ENCODE peak calls at places on chromosomes 16 and 17, in seven cellular contexts. One of them, this sample, is unnamed. For H3K9me3 and H3K36me3, the result is how much of the 10 kb centered on the place peaks cover.

GRCh38 chr17:75875182-75875939 is 3.0 kb downstream of the TRIM47 start:
- DNase-seq in body of pancreas: no peak
- DNase-seq in HCT116: no peak
- DNase-seq in adrenal gland: peak
- DNase-seq in heart left ventricle: peak
- DNase-seq in esophagus squamous epithelium: no peak
- DNase-seq in sigmoid colon: peak
- DNase-seq in this sample: no peak

GRCh38 chr16:12541672-12542071 is 262.0 kb downstream of the CPPED1 start:
- DNase-seq in sigmoid colon: no peak
- DNase-seq in body of pancreas: no peak
- DNase-seq in heart left ventricle: no peak
- DNase-seq in HCT116: no peak
- DNase-seq in esophagus squamous epithelium: no peak
- DNase-seq in adrenal gland: no peak
- DNase-seq in this sample: no peak

GRCh38 chr17:14622622-14623101 is 321.8 kb downstream of the HS3ST3B1 start:
- DNase-seq in HCT116: no peak
- DNase-seq in heart left ventricle: no peak
- DNase-seq in esophagus squamous epithelium: no peak
- DNase-seq in sigmoid colon: no peak
- DNase-seq in adrenal gland: no peak
- DNase-seq in body of pancreas: no peak
- DNase-seq in this sample: no peak

GRCh38 chr17:3531266-3532101 is 26.1 kb downstream of the TRPV3 start:
- DNase-seq in adrenal gland: peak
- DNase-seq in heart left ventricle: peak
- DNase-seq in sigmoid colon: peak
- DNase-seq in esophagus squamous epithelium: no peak
- DNase-seq in body of pancreas: peak
- DNase-seq in HCT116: no peak
- DNase-seq in this sample: no peak

GRCh38 chr16:89409161-89409711 is 81.1 kb downstream of the ANKRD11 start:
- DNase-seq in HCT116: no peak
- DNase-seq in sigmoid colon: no peak
- DNase-seq in heart left ventricle: no peak
- DNase-seq in body of pancreas: no peak
- DNase-seq in esophagus squamous epithelium: no peak
- DNase-seq in adrenal gland: no peak
- DNase-seq in this sample: no peak

GRCh38 chr16:65855171-65856145 is 511.0 kb upstream of the CDH5 start:
- DNase-seq in adrenal gland: no peak
- DNase-seq in HCT116: no peak
- DNase-seq in esophagus squamous epithelium: no peak
- DNase-seq in sigmoid colon: no peak
- DNase-seq in body of pancreas: no peak
- DNase-seq in heart left ventricle: no peak
- DNase-seq in this sample: no peak

GRCh38 chr16:22763655-22764054 is 50.3 kb upstream of the HS3ST2 start:
- DNase-seq in adrenal gland: peak
- DNase-seq in heart left ventricle: no peak
- DNase-seq in HCT116: no peak
- DNase-seq in body of pancreas: no peak
- DNase-seq in sigmoid colon: peak
- DNase-seq in esophagus squamous epithelium: no peak
- DNase-seq in this sample: no peak

GRCh38 chr17:43994272-43995149 is 9.9 kb upstream of the NAGS start:
- DNase-seq in sigmoid colon: peak
- DNase-seq in heart left ventricle: peak
- DNase-seq in HCT116: no peak
- DNase-seq in adrenal gland: peak
- DNase-seq in body of pancreas: peak
- DNase-seq in esophagus squamous epithelium: no peak
- DNase-seq in this sample: peak

GRCh38 chr16:81526199-81526598 is 81.6 kb downstream of the CMIP start:
- DNase-seq in heart left ventricle: no peak
- DNase-seq in HCT116: no peak
- DNase-seq in body of pancreas: no peak
- DNase-seq in sigmoid colon: no peak
- DNase-seq in adrenal gland: no peak
- DNase-seq in esophagus squamous epithelium: no peak
- DNase-seq in this sample: no peak

GRCh38 chr17:7548585-7549400 is at the start of gene TNFSF12:
- DNase-seq in heart left ventricle: peak
- DNase-seq in esophagus squamous epithelium: no peak
- DNase-seq in adrenal gland: peak
- DNase-seq in sigmoid colon: peak
- DNase-seq in body of pancreas: peak
- DNase-seq in HCT116: no peak
- DNase-seq in this sample: peak
- TF ChIP-seq POLR2A in heart left ventricle: no peak
- TF ChIP-seq POLR2A in esophagus squamous epithelium: no peak
- TF ChIP-seq POLR2A in adrenal gland: peak
- TF ChIP-seq POLR2A in sigmoid colon: no peak
- TF ChIP-seq POLR2A in body of pancreas: peak
- TF ChIP-seq POLR2A in HCT116: no peak
- TF ChIP-seq POLR2A in this sample: no peak

DNA sequence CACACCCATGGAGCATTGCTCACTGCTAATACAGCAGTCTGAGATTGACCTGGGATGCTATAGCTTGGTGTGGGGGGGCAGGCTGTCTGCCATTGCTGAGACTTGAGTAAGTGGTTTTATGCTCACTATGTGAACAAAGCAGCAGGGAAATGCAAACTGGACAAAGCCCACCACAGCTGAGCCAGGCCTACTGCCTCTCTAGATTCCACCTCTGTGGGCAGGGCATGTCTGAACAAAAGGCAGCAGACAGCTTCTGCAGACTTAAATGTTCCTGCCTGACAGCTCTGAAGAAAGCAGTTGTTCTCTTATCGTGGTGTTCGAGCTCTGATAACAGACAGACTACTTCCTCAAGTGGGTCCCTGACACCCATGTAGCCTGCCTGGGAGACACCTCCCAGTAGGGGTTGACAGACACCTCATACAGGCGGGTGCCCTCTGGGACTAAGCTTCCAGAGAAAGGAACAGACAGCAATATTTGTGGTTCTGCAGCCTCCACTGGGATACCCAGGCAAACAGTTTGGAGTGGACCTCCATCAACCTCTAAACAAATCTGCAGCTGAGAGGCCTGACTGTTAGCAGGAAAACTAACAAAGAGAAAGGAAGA is 2204.8 kb downstream of the TP53TG3F start:
- DNase-seq in sigmoid colon: no peak
- DNase-seq in adrenal gland: no peak
- DNase-seq in HCT116: no peak
- DNase-seq in heart left ventricle: no peak
- DNase-seq in esophagus squamous epithelium: no peak
- DNase-seq in body of pancreas: no peak
- DNase-seq in this sample: no peak
- H3K9me3 ChIP-seq in sigmoid colon: under half
- H3K9me3 ChIP-seq in adrenal gland: under half
- H3K9me3 ChIP-seq in HCT116: under half
- H3K9me3 ChIP-seq in heart left ventricle: under half
- H3K9me3 ChIP-seq in esophagus squamous epithelium: under half
- H3K9me3 ChIP-seq in body of pancreas: under half
- H3K9me3 ChIP-seq in this sample: under half

GRCh38 chr17:18318771-18319450 is 3.8 kb downstream of the SMCR8 start:
- DNase-seq in adrenal gland: no peak
- DNase-seq in heart left ventricle: no peak
- DNase-seq in HCT116: no peak
- DNase-seq in body of pancreas: no peak
- DNase-seq in sigmoid colon: peak
- DNase-seq in esophagus squamous epithelium: no peak
- DNase-seq in this sample: no peak

GRCh38 chr17:18319604-18320256 is 4.6 kb downstream of the SMCR8 start:
- DNase-seq in body of pancreas: peak
- DNase-seq in esophagus squamous epithelium: no peak
- DNase-seq in heart left ventricle: peak
- DNase-seq in sigmoid colon: peak
- DNase-seq in adrenal gland: no peak
- DNase-seq in HCT116: no peak
- DNase-seq in this sample: no peak

GRCh38 chr17:18321309-18321708 is 6.2 kb downstream of the SMCR8 start:
- DNase-seq in body of pancreas: no peak
- DNase-seq in esophagus squamous epithelium: no peak
- DNase-seq in sigmoid colon: peak
- DNase-seq in HCT116: peak
- DNase-seq in heart left ventricle: no peak
- DNase-seq in adrenal gland: no peak
- DNase-seq in this sample: no peak

GRCh38 chr17:18318122-18318521 is 3.0 kb downstream of the SMCR8 start:
- DNase-seq in esophagus squamous epithelium: no peak
- DNase-seq in sigmoid colon: no peak
- DNase-seq in HCT116: no peak
- DNase-seq in adrenal gland: no peak
- DNase-seq in heart left ventricle: no peak
- DNase-seq in body of pancreas: no peak
- DNase-seq in this sample: no peak

GRCh38 chr17:18320301-18320700 is 5.2 kb downstream of the SMCR8 start:
- DNase-seq in body of pancreas: no peak
- DNase-seq in sigmoid colon: peak
- DNase-seq in heart left ventricle: no peak
- DNase-seq in adrenal gland: no peak
- DNase-seq in esophagus squamous epithelium: no peak
- DNase-seq in HCT116: no peak
- DNase-seq in this sample: no peak
- H3K36me3 ChIP-seq in body of pancreas: under half
- H3K36me3 ChIP-seq in sigmoid colon: under half
- H3K36me3 ChIP-seq in heart left ventricle: half or more
- H3K36me3 ChIP-seq in adrenal gland: half or more
- H3K36me3 ChIP-seq in esophagus squamous epithelium: half or more
- H3K36me3 ChIP-seq in HCT116: under half
- H3K36me3 ChIP-seq in this sample: under half

DNA sequence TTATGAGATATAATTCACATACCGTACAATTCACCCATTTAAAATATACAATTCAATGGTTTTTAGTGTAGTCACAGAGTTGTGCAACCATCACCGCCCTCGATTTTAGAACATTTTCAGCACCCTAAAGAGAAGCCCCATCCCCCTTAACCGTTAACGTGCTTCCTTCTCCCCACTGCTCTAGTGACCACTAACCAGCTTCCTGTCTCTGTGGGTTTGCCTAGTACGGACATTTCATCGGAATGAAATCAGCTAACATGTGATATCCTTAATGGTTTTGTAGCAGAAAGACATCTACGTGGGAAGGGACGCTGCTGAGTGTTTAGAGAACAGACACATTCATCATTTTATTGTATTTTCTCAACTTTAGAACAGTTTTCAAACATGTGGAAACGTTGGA is 80.8 kb upstream of the HSBP1 start:
- DNase-seq in HCT116: no peak
- DNase-seq in sigmoid colon: no peak
- DNase-seq in adrenal gland: no peak
- DNase-seq in body of pancreas: peak
- DNase-seq in esophagus squamous epithelium: no peak
- DNase-seq in heart left ventricle: no peak
- DNase-seq in this sample: no peak
- TF ChIP-seq POLR2A in HCT116: no peak
- TF ChIP-seq POLR2A in sigmoid colon: no peak
- TF ChIP-seq POLR2A in adrenal gland: no peak
- TF ChIP-seq POLR2A in body of pancreas: no peak
- TF ChIP-seq POLR2A in esophagus squamous epithelium: no peak
- TF ChIP-seq POLR2A in heart left ventricle: no peak
- TF ChIP-seq POLR2A in this sample: no peak

GRCh38 chr16:68553186-68553585 is 14.1 kb downstream of the ZFP90 start:
- DNase-seq in body of pancreas: no peak
- DNase-seq in adrenal gland: no peak
- DNase-seq in heart left ventricle: no peak
- DNase-seq in HCT116: no peak
- DNase-seq in sigmoid colon: no peak
- DNase-seq in esophagus squamous epithelium: no peak
- DNase-seq in this sample: no peak
- H3K9me3 ChIP-seq in body of pancreas: under half
- H3K9me3 ChIP-seq in adrenal gland: half or more
- H3K9me3 ChIP-seq in heart left ventricle: under half
- H3K9me3 ChIP-seq in HCT116: half or more
- H3K9me3 ChIP-seq in sigmoid colon: under half
- H3K9me3 ChIP-seq in esophagus squamous epithelium: half or more
- H3K9me3 ChIP-seq in this sample: under half

GRCh38 chr16:25135239-25135878 is 23.8 kb downstream of the LCMT1 start:
- DNase-seq in heart left ventricle: no peak
- DNase-seq in HCT116: no peak
- DNase-seq in esophagus squamous epithelium: no peak
- DNase-seq in adrenal gland: no peak
- DNase-seq in body of pancreas: no peak
- DNase-seq in sigmoid colon: no peak
- DNase-seq in this sample: no peak
- H3K36me3 ChIP-seq in heart left ventricle: half or more
- H3K36me3 ChIP-seq in HCT116: under half
- H3K36me3 ChIP-seq in esophagus squamous epithelium: half or more
- H3K36me3 ChIP-seq in adrenal gland: under half
- H3K36me3 ChIP-seq in body of pancreas: under half
- H3K36me3 ChIP-seq in sigmoid colon: under half
- H3K36me3 ChIP-seq in this sample: half or more

DNA sequence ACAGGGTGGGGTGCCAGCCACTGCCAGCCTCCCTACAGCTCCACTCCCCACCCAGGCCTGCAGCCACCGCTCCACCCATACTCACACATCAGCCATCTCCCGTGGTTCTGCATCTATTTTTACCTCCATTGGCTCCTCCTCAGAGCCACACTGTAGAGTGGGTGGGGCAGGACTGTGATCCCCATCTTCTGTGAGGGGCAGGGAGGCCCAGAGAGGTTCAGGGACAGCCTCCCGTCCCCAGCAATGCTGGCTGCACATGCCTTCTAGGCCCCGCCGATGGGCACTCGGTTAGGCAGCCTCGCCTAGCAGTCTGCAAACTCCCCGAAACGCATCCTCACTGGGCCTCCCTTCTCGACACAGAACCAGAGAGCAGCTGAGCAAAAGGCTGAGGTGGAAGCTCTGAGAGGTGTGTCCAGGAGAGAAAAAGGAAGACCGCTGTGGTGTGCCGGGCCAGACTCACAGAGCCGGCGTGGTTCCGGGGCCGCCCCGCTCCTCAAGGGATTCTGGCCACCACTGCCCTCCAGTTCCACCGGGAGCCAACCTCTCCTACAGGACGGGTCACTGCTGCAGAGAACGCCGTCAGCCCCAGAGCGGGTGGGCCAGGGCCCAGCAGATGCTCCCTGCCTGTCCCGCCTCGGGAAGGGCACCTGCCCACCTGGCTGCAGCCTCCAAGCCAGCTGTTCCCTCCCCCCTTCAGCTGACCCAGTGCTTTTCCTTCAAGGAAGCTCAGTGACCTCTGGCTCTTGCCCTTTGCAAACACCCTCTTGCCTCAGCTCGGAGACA is 71.8 kb downstream of the ABR start:
- DNase-seq in HCT116: no peak
- DNase-seq in sigmoid colon: no peak
- DNase-seq in body of pancreas: no peak
- DNase-seq in heart left ventricle: peak
- DNase-seq in esophagus squamous epithelium: no peak
- DNase-seq in adrenal gland: no peak
- DNase-seq in this sample: no peak
- TF ChIP-seq POLR2A in HCT116: no peak
- TF ChIP-seq POLR2A in sigmoid colon: no peak
- TF ChIP-seq POLR2A in body of pancreas: no peak
- TF ChIP-seq POLR2A in heart left ventricle: no peak
- TF ChIP-seq POLR2A in esophagus squamous epithelium: no peak
- TF ChIP-seq POLR2A in adrenal gland: no peak
- TF ChIP-seq POLR2A in this sample: peak

This sample was measured in gastrocnemius medialis.